ENCODE peak calls at places on chromosomes 13 and 19, in ten cellular contexts. One of them, this sample, is unnamed.
A peak's percentile ranks its signal among the peaks of the same experiment; 100 is the strongest.

GRCh38 chr13:19062801-19063200 is 118.8 kb downstream of the TUBA3C start:
- DNase-seq in A549: no peak
- DNase-seq in nephron progenitor cell: no peak
- DNase-seq in psoas muscle: no peak
- DNase-seq in AG09319: no peak
- DNase-seq in AG09309: no peak
- DNase-seq in cardiac muscle cell: no peak
- DNase-seq in tibial nerve: no peak
- DNase-seq in RWPE1: no peak
- DNase-seq in dorsolateral prefrontal cortex: no peak
- DNase-seq in this sample: peak; percentile 67

GRCh38 chr19:11322269-11323024 is 17.0 kb downstream of the RAB3D start:
- DNase-seq in AG09309: no peak
- DNase-seq in cardiac muscle cell: no peak
- DNase-seq in A549: no peak
- DNase-seq in nephron progenitor cell: no peak
- DNase-seq in dorsolateral prefrontal cortex: no peak
- DNase-seq in psoas muscle: no peak
- DNase-seq in tibial nerve: no peak
- DNase-seq in RWPE1: no peak
- DNase-seq in AG09319: no peak
- DNase-seq in this sample: no peak

GRCh38 chr19:7748756-7749155 is 1.4 kb upstream of the CD209 start:
- DNase-seq in A549: no peak
- DNase-seq in psoas muscle: no peak
- DNase-seq in tibial nerve: no peak
- DNase-seq in AG09309: no peak
- DNase-seq in AG09319: no peak
- DNase-seq in nephron progenitor cell: no peak
- DNase-seq in dorsolateral prefrontal cortex: no peak
- DNase-seq in RWPE1: peak; percentile 27
- DNase-seq in cardiac muscle cell: no peak
- DNase-seq in this sample: no peak

GRCh38 chr13:39530996-39531395 is 72.0 kb downstream of the LHFPL6 start:
- DNase-seq in dorsolateral prefrontal cortex: no peak
- DNase-seq in cardiac muscle cell: no peak
- DNase-seq in AG09309: no peak
- DNase-seq in tibial nerve: no peak
- DNase-seq in RWPE1: no peak
- DNase-seq in nephron progenitor cell: no peak
- DNase-seq in AG09319: no peak
- DNase-seq in A549: no peak
- DNase-seq in psoas muscle: no peak
- DNase-seq in this sample: no peak

GRCh38 chr13:32878172-32878571 is 138.1 kb upstream of the KL start:
- DNase-seq in AG09309: no peak
- DNase-seq in RWPE1: peak; percentile 42
- DNase-seq in psoas muscle: no peak
- DNase-seq in tibial nerve: no peak
- DNase-seq in AG09319: no peak
- DNase-seq in A549: no peak
- DNase-seq in cardiac muscle cell: no peak
- DNase-seq in nephron progenitor cell: no peak
- DNase-seq in dorsolateral prefrontal cortex: no peak
- DNase-seq in this sample: no peak

GRCh38 chr13:106526748-106527488 is 8.5 kb downstream of the EFNB2 start:
- DNase-seq in cardiac muscle cell: no peak
- DNase-seq in dorsolateral prefrontal cortex: no peak
- DNase-seq in nephron progenitor cell: no peak
- DNase-seq in AG09309: no peak
- DNase-seq in psoas muscle: no peak
- DNase-seq in RWPE1: no peak
- DNase-seq in AG09319: no peak
- DNase-seq in tibial nerve: no peak
- DNase-seq in A549: no peak
- DNase-seq in this sample: no peak

GRCh38 chr19:40389404-40390083 is 437 bp downstream of the HIPK4 start:
- DNase-seq in cardiac muscle cell: no peak
- DNase-seq in A549: no peak
- DNase-seq in nephron progenitor cell: no peak
- DNase-seq in AG09309: no peak
- DNase-seq in RWPE1: no peak
- DNase-seq in tibial nerve: no peak
- DNase-seq in AG09319: no peak
- DNase-seq in psoas muscle: no peak
- DNase-seq in dorsolateral prefrontal cortex: no peak
- DNase-seq in this sample: no peak

GRCh38 chr13:99689955-99690354 is 188.7 kb downstream of the TM9SF2 start:
- DNase-seq in tibial nerve: no peak
- DNase-seq in nephron progenitor cell: peak; percentile 15
- DNase-seq in AG09309: no peak
- DNase-seq in dorsolateral prefrontal cortex: no peak
- DNase-seq in AG09319: no peak
- DNase-seq in psoas muscle: no peak
- DNase-seq in cardiac muscle cell: no peak
- DNase-seq in A549: no peak
- DNase-seq in RWPE1: no peak
- DNase-seq in this sample: no peak

GRCh38 chr19:50458396-50459066 is 17.8 kb upstream of the EMC10 start:
- DNase-seq in psoas muscle: no peak
- DNase-seq in AG09319: no peak
- DNase-seq in AG09309: no peak
- DNase-seq in RWPE1: no peak
- DNase-seq in cardiac muscle cell: no peak
- DNase-seq in nephron progenitor cell: no peak
- DNase-seq in dorsolateral prefrontal cortex: no peak
- DNase-seq in A549: no peak
- DNase-seq in tibial nerve: no peak
- DNase-seq in this sample: no peak

GRCh38 chr13:28375250-28375930 is 119.5 kb downstream of the FLT1 start:
- DNase-seq in RWPE1: no peak
- DNase-seq in tibial nerve: no peak
- DNase-seq in A549: no peak
- DNase-seq in psoas muscle: no peak
- DNase-seq in AG09309: no peak
- DNase-seq in AG09319: no peak
- DNase-seq in dorsolateral prefrontal cortex: no peak
- DNase-seq in nephron progenitor cell: no peak
- DNase-seq in cardiac muscle cell: peak; percentile 28
- DNase-seq in this sample: no peak

GRCh38 chr13:49308977-49309408 is 61.3 kb downstream of the CDADC1 start:
- DNase-seq in A549: no peak
- DNase-seq in psoas muscle: peak; percentile 58
- DNase-seq in RWPE1: no peak
- DNase-seq in AG09319: no peak
- DNase-seq in dorsolateral prefrontal cortex: no peak
- DNase-seq in tibial nerve: no peak
- DNase-seq in nephron progenitor cell: no peak
- DNase-seq in AG09309: no peak
- DNase-seq in cardiac muscle cell: no peak
- DNase-seq in this sample: no peak

GRCh38 chr19:39166571-39167391 is 30.0 kb upstream of the NCCRP1 start:
- DNase-seq in psoas muscle: no peak
- DNase-seq in tibial nerve: no peak
- DNase-seq in dorsolateral prefrontal cortex: no peak
- DNase-seq in AG09319: no peak
- DNase-seq in A549: no peak
- DNase-seq in cardiac muscle cell: peak; percentile 73
- DNase-seq in nephron progenitor cell: peak; percentile 30
- DNase-seq in RWPE1: peak; percentile 73
- DNase-seq in AG09309: no peak
- DNase-seq in this sample: no peak

GRCh38 chr13:36414461-36414860 is 17.8 kb upstream of the CCNA1 start:
- DNase-seq in psoas muscle: no peak
- DNase-seq in cardiac muscle cell: no peak
- DNase-seq in nephron progenitor cell: no peak
- DNase-seq in tibial nerve: no peak
- DNase-seq in AG09319: no peak
- DNase-seq in RWPE1: no peak
- DNase-seq in dorsolateral prefrontal cortex: no peak
- DNase-seq in AG09309: no peak
- DNase-seq in A549: no peak
- DNase-seq in this sample: no peak

GRCh38 chr19:27752530-27753184 is 1460.3 kb downstream of the UQCRFS1 start:
- DNase-seq in AG09309: no peak
- DNase-seq in cardiac muscle cell: no peak
- DNase-seq in A549: no peak
- DNase-seq in nephron progenitor cell: no peak
- DNase-seq in psoas muscle: no peak
- DNase-seq in RWPE1: no peak
- DNase-seq in tibial nerve: no peak
- DNase-seq in dorsolateral prefrontal cortex: no peak
- DNase-seq in AG09319: no peak
- DNase-seq in this sample: no peak

GRCh38 chr19:55670280-55671053 is 4.6 kb upstream of the EPN1 start:
- DNase-seq in AG09309: no peak
- DNase-seq in cardiac muscle cell: no peak
- DNase-seq in RWPE1: no peak
- DNase-seq in A549: no peak
- DNase-seq in dorsolateral prefrontal cortex: no peak
- DNase-seq in psoas muscle: no peak
- DNase-seq in AG09319: no peak
- DNase-seq in nephron progenitor cell: no peak
- DNase-seq in tibial nerve: no peak
- DNase-seq in this sample: peak; percentile 92

GRCh38 chr19:11381535-11382369 is 2.4 kb downstream of the EPOR start:
- DNase-seq in AG09309: no peak
- DNase-seq in AG09319: no peak
- DNase-seq in tibial nerve: no peak
- DNase-seq in dorsolateral prefrontal cortex: peak; percentile 43
- DNase-seq in psoas muscle: peak; percentile 85
- DNase-seq in RWPE1: peak; percentile 95
- DNase-seq in cardiac muscle cell: peak; percentile 63
- DNase-seq in A549: peak; percentile 83
- DNase-seq in nephron progenitor cell: peak; percentile 81
- DNase-seq in this sample: peak; percentile 84

GRCh38 chr13:108957369-108958012 is 328.1 kb downstream of the MYO16 start:
- DNase-seq in cardiac muscle cell: no peak
- DNase-seq in AG09309: peak; percentile 64
- DNase-seq in A549: peak; percentile 16
- DNase-seq in RWPE1: peak; percentile 73
- DNase-seq in tibial nerve: no peak
- DNase-seq in AG09319: peak; percentile 60
- DNase-seq in nephron progenitor cell: no peak
- DNase-seq in dorsolateral prefrontal cortex: no peak
- DNase-seq in psoas muscle: no peak
- DNase-seq in this sample: no peak
- TF ChIP-seq CTCF in cardiac muscle cell: no peak
- TF ChIP-seq CTCF in AG09309: no peak
- TF ChIP-seq CTCF in A549: no peak
- TF ChIP-seq CTCF in RWPE1: no peak
- TF ChIP-seq CTCF in tibial nerve: no peak
- TF ChIP-seq CTCF in AG09319: no peak
- TF ChIP-seq CTCF in nephron progenitor cell: no peak
- TF ChIP-seq CTCF in dorsolateral prefrontal cortex: no peak
- TF ChIP-seq CTCF in psoas muscle: no peak
- TF ChIP-seq CTCF in this sample: peak; percentile 28

GRCh38 chr13:30332516-30333165 is 25.3 kb upstream of the KATNAL1 start:
- DNase-seq in dorsolateral prefrontal cortex: no peak
- DNase-seq in AG09309: no peak
- DNase-seq in tibial nerve: no peak
- DNase-seq in cardiac muscle cell: no peak
- DNase-seq in psoas muscle: no peak
- DNase-seq in AG09319: no peak
- DNase-seq in A549: no peak
- DNase-seq in RWPE1: no peak
- DNase-seq in nephron progenitor cell: no peak
- DNase-seq in this sample: no peak
- TF ChIP-seq CTCF in dorsolateral prefrontal cortex: no peak
- TF ChIP-seq CTCF in AG09309: no peak
- TF ChIP-seq CTCF in tibial nerve: no peak
- TF ChIP-seq CTCF in cardiac muscle cell: no peak
- TF ChIP-seq CTCF in psoas muscle: no peak
- TF ChIP-seq CTCF in AG09319: no peak
- TF ChIP-seq CTCF in A549: no peak
- TF ChIP-seq CTCF in RWPE1: no peak
- TF ChIP-seq CTCF in nephron progenitor cell: no peak
- TF ChIP-seq CTCF in this sample: no peak

DNA sequence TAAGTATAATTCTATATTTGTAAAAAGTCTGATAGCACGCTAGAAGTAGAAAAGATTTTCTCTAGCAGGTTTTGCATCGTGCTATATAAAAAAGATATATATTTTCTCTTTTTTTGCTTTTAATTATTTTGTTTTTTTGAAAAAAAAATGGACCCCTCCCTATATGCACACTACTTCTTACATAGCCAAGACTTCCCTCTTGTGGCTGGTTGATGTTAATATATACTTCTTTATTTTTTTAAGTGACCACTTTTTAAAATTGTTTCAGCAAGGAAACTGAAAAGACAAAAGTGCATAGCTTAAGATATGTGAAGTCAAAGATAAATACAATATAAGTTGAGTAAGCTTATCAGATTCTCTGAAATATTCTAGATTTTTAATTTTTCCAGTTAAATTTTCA is 1202.8 kb downstream of the DIAPH3 start:
- DNase-seq in dorsolateral prefrontal cortex: no peak
- DNase-seq in nephron progenitor cell: no peak
- DNase-seq in AG09319: no peak
- DNase-seq in A549: no peak
- DNase-seq in tibial nerve: no peak
- DNase-seq in cardiac muscle cell: peak; percentile 19
- DNase-seq in RWPE1: peak; percentile 4
- DNase-seq in psoas muscle: no peak
- DNase-seq in AG09309: no peak
- DNase-seq in this sample: no peak
- TF ChIP-seq CTCF in dorsolateral prefrontal cortex: no peak
- TF ChIP-seq CTCF in nephron progenitor cell: peak; percentile 37
- TF ChIP-seq CTCF in AG09319: no peak
- TF ChIP-seq CTCF in A549: no peak
- TF ChIP-seq CTCF in tibial nerve: no peak
- TF ChIP-seq CTCF in cardiac muscle cell: no peak
- TF ChIP-seq CTCF in RWPE1: no peak
- TF ChIP-seq CTCF in psoas muscle: no peak
- TF ChIP-seq CTCF in AG09309: no peak
- TF ChIP-seq CTCF in this sample: peak; percentile 60

DNA sequence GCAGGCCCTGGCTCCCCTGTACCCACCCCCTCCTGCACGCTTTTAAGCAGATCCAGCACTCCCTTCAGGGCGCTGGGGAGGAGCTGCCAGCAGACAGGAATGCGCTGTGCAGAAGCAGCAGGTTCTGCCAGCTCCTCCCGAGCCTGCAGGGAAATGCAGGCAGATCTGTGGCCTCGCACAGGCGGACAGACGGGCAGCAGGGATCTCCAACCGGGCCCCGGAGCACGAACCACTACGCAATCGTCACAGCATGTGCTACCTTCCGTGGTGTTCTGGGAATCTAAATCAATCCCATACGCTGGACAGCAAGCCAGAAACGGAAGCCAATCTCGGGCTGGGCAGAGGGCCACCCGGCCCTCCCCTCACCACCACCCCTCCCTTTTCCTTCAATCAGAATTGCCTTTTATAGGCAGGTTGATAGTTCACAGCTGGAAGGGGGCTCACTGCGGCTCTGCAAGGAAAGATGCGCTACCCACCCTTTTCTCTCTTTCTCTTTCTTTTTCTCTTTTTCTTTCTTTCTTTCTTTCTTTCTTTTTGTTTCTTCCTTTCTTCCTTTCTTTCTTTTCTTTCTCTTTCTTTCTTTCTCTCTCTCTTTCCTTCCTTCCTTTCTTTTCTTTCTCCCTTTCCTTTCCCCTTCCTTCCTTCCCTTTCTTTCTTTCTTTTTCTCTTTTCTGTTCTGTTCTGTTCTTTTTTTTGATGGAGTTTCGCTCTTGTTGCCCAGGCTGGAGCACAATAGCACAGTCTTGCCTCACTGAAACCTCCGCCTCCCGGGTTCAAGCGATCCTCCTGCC is 99.9 kb downstream of the GNG7 start:
- DNase-seq in cardiac muscle cell: peak; percentile 69
- DNase-seq in psoas muscle: peak; percentile 87
- DNase-seq in AG09309: peak; percentile 93
- DNase-seq in A549: no peak
- DNase-seq in dorsolateral prefrontal cortex: peak; percentile 76
- DNase-seq in AG09319: peak; percentile 98
- DNase-seq in RWPE1: peak; percentile 41
- DNase-seq in nephron progenitor cell: peak; percentile 54
- DNase-seq in tibial nerve: peak; percentile 61
- DNase-seq in this sample: peak; percentile 96
- TF ChIP-seq CTCF in cardiac muscle cell: no peak
- TF ChIP-seq CTCF in psoas muscle: no peak
- TF ChIP-seq CTCF in AG09309: no peak
- TF ChIP-seq CTCF in A549: no peak
- TF ChIP-seq CTCF in dorsolateral prefrontal cortex: no peak
- TF ChIP-seq CTCF in AG09319: no peak
- TF ChIP-seq CTCF in RWPE1: no peak
- TF ChIP-seq CTCF in nephron progenitor cell: no peak
- TF ChIP-seq CTCF in tibial nerve: no peak
- TF ChIP-seq CTCF in this sample: no peak